ENCODE peak calls at places on chromosomes 12 and 14, in ten cellular contexts. One of them, this sample, is unnamed.

GRCh38 chr14:100421756-100422470 is 98.8 kb downstream of the SLC25A47 start:
- DNase-seq in NCI-H1417: no peak
- DNase-seq in GM12864: no peak
- DNase-seq in epithelial cell of esophagus: no peak
- DNase-seq in fibroblast of the conjunctiva: no peak
- DNase-seq in heart right ventricle: no peak
- DNase-seq in NCI-H2029: no peak
- DNase-seq in cardiac muscle cell: no peak
- DNase-seq in stomach: no peak
- DNase-seq in endothelial cell of umbilical vein: no peak
- DNase-seq in this sample: no peak

GRCh38 chr12:71766202-71766601 is 11.5 kb downstream of the RAB21 start:
- DNase-seq in epithelial cell of esophagus: no peak
- DNase-seq in NCI-H1417: no peak
- DNase-seq in heart right ventricle: no peak
- DNase-seq in GM12864: no peak
- DNase-seq in NCI-H2029: no peak
- DNase-seq in endothelial cell of umbilical vein: no peak
- DNase-seq in cardiac muscle cell: no peak
- DNase-seq in stomach: no peak
- DNase-seq in fibroblast of the conjunctiva: no peak
- DNase-seq in this sample: no peak

GRCh38 chr14:103561381-103562134 is 899 bp downstream of the BAG5 start:
- DNase-seq in fibroblast of the conjunctiva: no peak
- DNase-seq in NCI-H2029: no peak
- DNase-seq in cardiac muscle cell: peak
- DNase-seq in NCI-H1417: peak
- DNase-seq in GM12864: no peak
- DNase-seq in stomach: no peak
- DNase-seq in epithelial cell of esophagus: peak
- DNase-seq in endothelial cell of umbilical vein: peak
- DNase-seq in heart right ventricle: peak
- DNase-seq in this sample: no peak

GRCh38 chr12:68119250-68119649 is 40.3 kb downstream of the IFNG start:
- DNase-seq in heart right ventricle: no peak
- DNase-seq in epithelial cell of esophagus: no peak
- DNase-seq in NCI-H1417: no peak
- DNase-seq in fibroblast of the conjunctiva: no peak
- DNase-seq in GM12864: no peak
- DNase-seq in stomach: no peak
- DNase-seq in endothelial cell of umbilical vein: no peak
- DNase-seq in cardiac muscle cell: no peak
- DNase-seq in NCI-H2029: no peak
- DNase-seq in this sample: no peak

GRCh38 chr12:102568151-102568815 is 87.9 kb upstream of the IGF1 start:
- DNase-seq in stomach: no peak
- DNase-seq in cardiac muscle cell: no peak
- DNase-seq in GM12864: no peak
- DNase-seq in endothelial cell of umbilical vein: no peak
- DNase-seq in epithelial cell of esophagus: no peak
- DNase-seq in fibroblast of the conjunctiva: no peak
- DNase-seq in NCI-H1417: no peak
- DNase-seq in heart right ventricle: no peak
- DNase-seq in NCI-H2029: no peak
- DNase-seq in this sample: no peak

GRCh38 chr12:46209914-46210834 is 58.7 kb downstream of the SLC38A1 start:
- DNase-seq in stomach: peak
- DNase-seq in cardiac muscle cell: peak
- DNase-seq in NCI-H1417: peak
- DNase-seq in heart right ventricle: peak
- DNase-seq in epithelial cell of esophagus: peak
- DNase-seq in fibroblast of the conjunctiva: no peak
- DNase-seq in NCI-H2029: peak
- DNase-seq in GM12864: no peak
- DNase-seq in endothelial cell of umbilical vein: peak
- DNase-seq in this sample: peak

GRCh38 chr12:11067514-11067913 is 5.4 kb upstream of the TAS2R46 start:
- DNase-seq in stomach: no peak
- DNase-seq in cardiac muscle cell: no peak
- DNase-seq in epithelial cell of esophagus: peak
- DNase-seq in heart right ventricle: peak
- DNase-seq in NCI-H1417: no peak
- DNase-seq in NCI-H2029: no peak
- DNase-seq in endothelial cell of umbilical vein: no peak
- DNase-seq in fibroblast of the conjunctiva: peak
- DNase-seq in GM12864: no peak
- DNase-seq in this sample: no peak

GRCh38 chr12:88878295-88878694 is 298.0 kb upstream of the KITLG start:
- DNase-seq in GM12864: no peak
- DNase-seq in epithelial cell of esophagus: no peak
- DNase-seq in cardiac muscle cell: no peak
- DNase-seq in fibroblast of the conjunctiva: no peak
- DNase-seq in stomach: no peak
- DNase-seq in NCI-H2029: no peak
- DNase-seq in NCI-H1417: no peak
- DNase-seq in heart right ventricle: no peak
- DNase-seq in endothelial cell of umbilical vein: no peak
- DNase-seq in this sample: no peak

GRCh38 chr14:73591690-73592448 is at the start of gene ACOT4:
- DNase-seq in cardiac muscle cell: peak
- DNase-seq in heart right ventricle: no peak
- DNase-seq in endothelial cell of umbilical vein: no peak
- DNase-seq in NCI-H2029: no peak
- DNase-seq in epithelial cell of esophagus: peak
- DNase-seq in NCI-H1417: peak
- DNase-seq in fibroblast of the conjunctiva: no peak
- DNase-seq in stomach: peak
- DNase-seq in GM12864: no peak
- DNase-seq in this sample: peak

GRCh38 chr12:1429980-1430379 is 164.4 kb downstream of the FBXL14 start:
- DNase-seq in cardiac muscle cell: no peak
- DNase-seq in stomach: no peak
- DNase-seq in epithelial cell of esophagus: peak
- DNase-seq in NCI-H1417: no peak
- DNase-seq in GM12864: no peak
- DNase-seq in endothelial cell of umbilical vein: no peak
- DNase-seq in fibroblast of the conjunctiva: peak
- DNase-seq in heart right ventricle: no peak
- DNase-seq in NCI-H2029: no peak
- DNase-seq in this sample: no peak

GRCh38 chr14:68622856-68623255 is 170.0 kb downstream of the ZFP36L1 start:
- DNase-seq in heart right ventricle: no peak
- DNase-seq in stomach: no peak
- DNase-seq in fibroblast of the conjunctiva: no peak
- DNase-seq in epithelial cell of esophagus: no peak
- DNase-seq in GM12864: no peak
- DNase-seq in NCI-H1417: no peak
- DNase-seq in endothelial cell of umbilical vein: no peak
- DNase-seq in cardiac muscle cell: no peak
- DNase-seq in NCI-H2029: no peak
- DNase-seq in this sample: no peak

GRCh38 chr12:3464561-3464960 is 26.4 kb upstream of the PRMT8 start:
- DNase-seq in heart right ventricle: no peak
- DNase-seq in GM12864: no peak
- DNase-seq in endothelial cell of umbilical vein: no peak
- DNase-seq in NCI-H2029: no peak
- DNase-seq in fibroblast of the conjunctiva: no peak
- DNase-seq in epithelial cell of esophagus: no peak
- DNase-seq in NCI-H1417: no peak
- DNase-seq in cardiac muscle cell: no peak
- DNase-seq in stomach: no peak
- DNase-seq in this sample: no peak